ENCODE peak calls at places on chromosome 3, in four cellular contexts. Y is IMR-90, P is mucosa of descending colon, B is astrocyte. T is an unnamed sample. For H3K36me3, the result is how much of the 10 kb centered on the place peaks cover.

GRCh38 chr3:142725352-142725739 is 1.5 kb downstream of the TRPC1 start:
- DNase-seq in Y (no peak), P (no peak), B (no peak), T (no peak)

GRCh38 chr3:177657243-177657642 is 460.0 kb upstream of the TBL1XR1 start:
- DNase-seq in Y (no peak), P (no peak), B (no peak), T (no peak)

GRCh38 chr3:79421273-79421672 is 346.5 kb downstream of the ROBO1 start:
- DNase-seq in Y (no peak), P (no peak), B (no peak), T (no peak)

GRCh38 chr3:71725279-71725991 is at the start of gene EIF4E3:
- DNase-seq in Y (peak), P (peak), B (no peak), T (no peak)

GRCh38 chr3:177538064-177538742 is 340.9 kb upstream of the TBL1XR1 start:
- DNase-seq in Y (peak), P (peak), B (peak), T (no peak)

GRCh38 chr3:125120370-125121122 is 64.7 kb upstream of the HEG1 start:
- DNase-seq in Y (no peak), P (no peak), B (peak), T (no peak)

GRCh38 chr3:160924776-160925175 is 168.7 kb downstream of the PPM1L start:
- DNase-seq in Y (no peak), P (no peak), B (no peak), T (no peak)

GRCh38 chr3:186483611-186484340 is 60.4 kb downstream of the CRYGS start:
- DNase-seq in Y (peak), P (no peak), B (peak), T (no peak)

GRCh38 chr3:115986555-115987207 is 363.4 kb downstream of the GAP43 start:
- DNase-seq in Y (peak), P (no peak), B (peak), T (no peak)

GRCh38 chr3:104279617-104280016 is 1087.1 kb upstream of the ALCAM start:
- DNase-seq in Y (peak), P (no peak), B (peak), T (no peak)

DNA sequence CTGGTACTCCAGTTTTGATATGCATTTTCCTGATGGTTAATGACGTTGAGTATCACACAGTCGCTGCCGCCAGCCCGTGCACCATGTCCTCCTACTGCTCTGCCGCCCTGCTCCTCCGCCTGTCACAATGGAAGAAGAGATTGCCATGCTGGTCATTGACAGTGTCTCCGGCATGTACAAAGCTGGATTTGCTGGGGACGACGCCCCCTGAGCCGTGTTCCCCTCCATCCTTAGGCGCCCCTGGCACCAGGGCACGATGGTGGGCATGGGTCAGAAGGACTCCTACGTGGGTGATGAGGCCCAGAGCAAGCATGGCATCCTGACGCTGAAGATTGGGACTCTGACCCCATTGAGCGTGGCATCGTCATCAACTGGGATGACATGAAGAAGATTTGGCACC is 65.9 kb downstream of the SYN2 start:
- DNase-seq in Y (no peak), P (no peak), B (no peak), T (no peak)
- TF ChIP-seq CTCF in Y (no peak), P (no peak), B (no peak), T (no peak)

DNA sequence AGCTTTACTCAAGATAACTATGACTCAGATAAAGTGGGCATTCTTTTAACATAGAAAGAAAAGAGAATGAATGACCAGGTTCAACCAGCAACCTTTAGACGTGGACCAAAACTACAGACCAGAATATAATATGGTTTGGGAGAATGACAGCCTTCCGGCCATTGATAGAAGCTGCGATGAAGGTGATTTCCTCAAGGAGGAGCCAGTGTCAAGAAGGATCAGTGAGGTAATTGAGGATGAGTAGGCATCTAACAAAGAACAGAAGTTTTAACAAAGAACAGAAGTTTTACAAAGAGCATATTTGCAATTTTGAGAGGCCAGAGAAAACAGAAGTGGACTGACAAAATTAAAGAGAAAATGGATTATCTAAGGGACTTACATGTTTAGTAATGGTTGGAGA is 289.0 kb upstream of the AGTR1 start:
- DNase-seq in Y (no peak), P (no peak), B (no peak), T (no peak)
- H3K36me3 ChIP-seq in Y (under half), P (under half), B (under half), T (under half)

GRCh38 chr3:156760333-156760732 is 65.8 kb upstream of the LEKR1 start:
- DNase-seq in Y (no peak), P (no peak), B (no peak), T (no peak)

GRCh38 chr3:156762631-156763185 is 63.4 kb upstream of the LEKR1 start:
- DNase-seq in Y (peak), P (no peak), B (peak), T (peak)

GRCh38 chr3:156763386-156763785 is 62.8 kb upstream of the LEKR1 start:
- DNase-seq in Y (no peak), P (no peak), B (no peak), T (no peak)

GRCh38 chr3:156761007-156761406 is 65.1 kb upstream of the LEKR1 start:
- DNase-seq in Y (no peak), P (no peak), B (no peak), T (no peak)

DNA sequence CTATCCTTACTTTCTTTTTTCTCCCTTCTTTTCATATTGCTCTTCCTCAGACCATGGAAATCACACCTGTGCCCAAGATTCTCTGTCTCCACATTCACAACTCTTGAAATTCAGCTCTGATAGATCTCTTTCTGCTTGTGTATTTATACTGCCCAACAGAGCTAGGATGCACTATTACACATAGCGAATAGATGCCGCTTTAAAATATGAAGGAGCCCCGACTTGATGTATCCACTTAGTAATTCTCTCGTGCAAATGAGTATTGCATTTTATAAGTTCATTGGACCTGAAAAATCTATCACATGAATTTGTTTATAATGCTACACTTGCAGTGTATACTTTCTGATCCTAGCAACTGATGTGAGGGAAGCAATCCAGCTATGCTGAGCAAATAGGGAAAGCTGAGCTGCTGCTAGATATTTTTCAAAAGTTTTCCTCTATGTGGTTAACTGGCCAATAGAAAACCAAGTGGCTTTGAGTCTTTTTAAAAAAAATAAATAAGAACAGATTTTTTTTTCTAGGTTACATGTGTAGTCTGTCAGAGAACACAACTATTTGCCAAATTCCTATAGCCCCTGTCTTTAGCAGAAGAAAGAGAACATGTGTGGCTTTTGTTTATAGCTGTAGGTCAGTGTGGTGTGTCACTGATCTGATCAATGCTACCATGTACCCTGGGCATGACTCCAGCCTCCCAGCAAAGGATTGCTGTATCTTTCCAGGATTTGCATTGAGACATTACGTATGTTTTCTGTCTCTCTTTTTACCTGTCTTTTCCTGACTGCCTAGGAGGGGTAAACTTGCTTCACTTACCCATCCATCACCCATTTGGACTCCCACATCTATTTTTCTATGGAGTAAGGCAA is 64.2 kb upstream of the LEKR1 start:
- DNase-seq in Y (peak), P (no peak), B (no peak), T (no peak)
- TF ChIP-seq CTCF in Y (peak), P (no peak), B (no peak), T (no peak)

DNA sequence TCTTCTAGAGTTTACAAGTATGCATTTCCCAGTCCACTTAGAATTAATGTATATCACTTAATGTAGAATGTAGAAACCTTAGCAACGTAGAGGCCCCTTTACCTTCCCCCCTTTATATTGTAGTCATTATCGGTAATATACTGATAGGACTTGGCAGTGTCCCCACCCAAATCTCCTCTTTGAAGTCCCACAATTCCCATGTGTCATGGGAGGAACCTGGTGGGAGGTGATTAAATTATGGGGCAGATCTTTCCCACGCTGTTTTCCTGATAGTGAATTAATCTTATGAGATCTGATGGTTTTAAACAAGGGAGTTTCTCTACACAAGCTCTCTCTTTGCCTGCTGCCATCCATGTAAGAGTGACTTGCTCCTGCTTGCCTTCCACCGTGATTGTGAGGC is 31.0 kb downstream of the ARL8B start:
- DNase-seq in Y (no peak), P (no peak), B (no peak), T (no peak)
- H3K36me3 ChIP-seq in Y (under half), P (under half), B (under half), T (under half)

GRCh38 chr3:138863776-138864113 is 29.0 kb upstream of the PIK3CB start:
- DNase-seq in Y (no peak), P (no peak), B (no peak), T (no peak)
- TF ChIP-seq CTCF in Y (no peak), P (no peak), B (no peak), T (no peak)

GRCh38 chr3:43346990-43347749 is 60.8 kb downstream of the SNRK start:
- DNase-seq in Y (peak), P (peak), B (peak), T (no peak)
- H3K36me3 ChIP-seq in Y (under half), P (under half), B (under half), T (under half)

GRCh38 chr3:36894924-36895323 is 49.9 kb downstream of the TRANK1 start:
- DNase-seq in Y (no peak), P (no peak), B (no peak), T (no peak)
- TF ChIP-seq CTCF in Y (no peak), P (no peak), B (no peak), T (no peak)

DNA sequence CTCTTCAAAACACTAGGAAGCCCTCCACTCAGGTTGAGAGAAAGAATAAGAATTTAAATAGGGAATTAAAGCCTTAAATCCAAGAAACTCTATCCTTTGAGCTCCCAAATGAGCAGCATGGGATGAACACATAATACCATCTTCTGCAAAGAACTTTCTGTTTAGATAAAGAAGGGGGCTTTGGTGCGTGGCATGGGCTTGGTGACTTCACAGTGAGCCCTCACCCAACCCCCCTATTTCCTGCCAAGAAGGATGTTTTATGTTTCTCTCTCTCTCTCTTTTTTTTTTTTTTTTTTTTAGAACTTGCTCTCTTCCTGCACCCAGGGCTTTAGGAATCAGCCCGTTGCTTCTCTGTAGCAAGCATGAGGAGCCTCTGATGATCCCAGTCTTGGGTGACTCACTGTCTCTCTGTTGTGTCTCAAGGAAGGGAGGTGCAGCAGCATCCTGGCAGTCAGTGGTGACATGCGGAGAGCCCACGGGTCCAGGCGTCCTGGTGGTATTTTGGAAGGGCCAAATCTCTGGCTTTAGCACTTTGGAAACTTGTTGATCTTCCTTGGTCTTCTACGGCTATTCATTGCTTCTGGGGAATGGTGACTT is 49.1 kb downstream of the CCK start:
- DNase-seq in Y (peak), P (no peak), B (no peak), T (no peak)
- H3K36me3 ChIP-seq in Y (under half), P (under half), B (under half), T (under half)